ENCODE peak calls at places on chromosomes 5 and 9, in nine cellular contexts. H, M, Y, C, W, T, G, L and I are unnamed samples.

GRCh38 chr9:134408389-134408788 is 82.1 kb downstream of the RXRA start:
- DNase-seq in H (no peak), M (no peak), Y (no peak), C (peak), W (no peak), T (no peak), G (no peak), L (no peak), I (no peak)

GRCh38 chr9:134986957-134987356 is 69.2 kb upstream of the FCN1 start:
- DNase-seq in H (no peak), M (no peak), Y (no peak), C (no peak), W (no peak), T (no peak), G (no peak), L (no peak), I (no peak)

GRCh38 chr5:7501066-7501465 is 105.1 kb downstream of the ADCY2 start:
- DNase-seq in H (no peak), M (no peak), Y (no peak), C (no peak), W (no peak), T (no peak), G (no peak), L (no peak), I (no peak)

GRCh38 chr5:73117088-73117755 is 3.2 kb upstream of the TMEM171 start:
- DNase-seq in H (no peak), M (no peak), Y (no peak), C (no peak), W (no peak), T (no peak), G (no peak), L (no peak), I (no peak)

GRCh38 chr5:170477906-170478305 is 25.9 kb upstream of the KCNIP1 start:
- DNase-seq in H (no peak), M (no peak), Y (no peak), C (no peak), W (no peak), T (no peak), G (no peak), L (no peak), I (no peak)

GRCh38 chr5:160287378-160288051 is 24.8 kb downstream of the CCNJL start:
- DNase-seq in H (no peak), M (no peak), Y (peak), C (peak), W (no peak), T (no peak), G (no peak), L (peak), I (no peak)

GRCh38 chr9:12775373-12775962 is 648 bp downstream of the LURAP1L start:
- DNase-seq in H (no peak), M (no peak), Y (peak), C (peak), W (no peak), T (no peak), G (no peak), L (no peak), I (no peak)

GRCh38 chr9:136107155-136107952 is 11.3 kb downstream of the TMEM250 start:
- DNase-seq in H (no peak), M (no peak), Y (peak), C (peak), W (no peak), T (peak), G (no peak), L (no peak), I (no peak)

GRCh38 chr5:116231288-116231687 is 146.5 kb downstream of the COMMD10 start:
- DNase-seq in H (no peak), M (no peak), Y (no peak), C (no peak), W (no peak), T (no peak), G (no peak), L (peak), I (no peak)

GRCh38 chr5:133372306-133373008 is 239.9 kb downstream of the FSTL4 start:
- DNase-seq in H (no peak), M (no peak), Y (no peak), C (no peak), W (no peak), T (no peak), G (no peak), L (no peak), I (no peak)

GRCh38 chr5:176402684-176403083 is 13.7 kb downstream of the CLTB start:
- DNase-seq in H (no peak), M (no peak), Y (no peak), C (peak), W (no peak), T (no peak), G (no peak), L (no peak), I (no peak)

GRCh38 chr5:177387405-177387804 is 3.2 kb downstream of the SLC34A1 start:
- DNase-seq in H (no peak), M (no peak), Y (no peak), C (no peak), W (no peak), T (no peak), G (no peak), L (no peak), I (no peak)

DNA sequence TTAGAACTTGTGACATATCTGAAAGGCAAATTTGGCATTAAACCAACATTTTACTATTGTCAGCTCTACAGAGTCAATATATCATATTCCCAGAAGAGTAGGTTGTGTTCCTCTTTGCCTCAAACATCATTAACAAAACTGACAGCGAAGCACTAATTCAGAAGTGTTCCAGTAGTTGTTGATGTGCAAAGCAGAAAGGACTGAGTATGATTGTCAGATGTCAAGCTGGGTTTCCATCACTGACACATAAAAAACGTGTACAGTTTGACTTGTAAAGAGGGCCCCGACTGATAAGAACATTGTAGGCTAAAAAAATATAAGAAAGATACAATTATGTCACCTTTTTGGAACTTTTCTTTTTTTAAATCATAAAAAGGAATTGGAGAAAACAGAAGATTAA is 101.5 kb upstream of the ZNF608 start:
- DNase-seq in H (no peak), M (no peak), Y (no peak), C (no peak), W (no peak), T (no peak), G (no peak), L (no peak), I (no peak)
- TF ChIP-seq REST in H (no peak), M (no peak), Y (no peak), C (no peak), W (no peak), T (no peak), G (no peak), L (no peak), I (no peak)

GRCh38 chr9:128118971-128119665 is 8.4 kb downstream of the PTGES2 start:
- DNase-seq in H (no peak), M (no peak), Y (no peak), C (no peak), W (no peak), T (no peak), G (no peak), L (no peak), I (no peak)
- TF ChIP-seq CTCF in H (no peak), M (no peak), Y (no peak), C (no peak), W (no peak), T (no peak), G (no peak), L (no peak), I (no peak)

DNA sequence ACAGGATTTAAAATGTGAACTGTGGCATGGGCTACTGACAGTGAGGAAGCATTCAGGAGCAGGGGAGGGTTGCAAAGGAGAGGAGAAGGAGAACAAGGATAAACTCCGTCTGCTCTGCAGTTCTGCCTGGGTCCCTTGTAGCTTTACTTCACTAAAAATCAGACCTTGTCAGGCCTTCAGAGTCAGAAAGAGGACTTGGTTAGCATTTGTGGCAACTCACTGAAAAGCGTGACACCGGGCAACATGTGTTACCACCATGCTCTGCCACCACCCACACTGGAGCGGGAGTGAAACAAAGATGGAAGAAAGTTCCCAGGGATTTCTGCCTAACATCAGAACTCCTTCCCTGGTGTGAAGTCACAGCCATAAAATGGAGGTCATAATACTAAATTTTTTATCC is 19.3 kb downstream of the FYB1 start:
- DNase-seq in H (no peak), M (no peak), Y (no peak), C (no peak), W (no peak), T (no peak), G (no peak), L (no peak), I (no peak)
- H3K27ac ChIP-seq in H (peak), M (no peak), Y (no peak), C (no peak), W (no peak), T (peak), G (no peak), L (no peak), I (no peak)

DNA sequence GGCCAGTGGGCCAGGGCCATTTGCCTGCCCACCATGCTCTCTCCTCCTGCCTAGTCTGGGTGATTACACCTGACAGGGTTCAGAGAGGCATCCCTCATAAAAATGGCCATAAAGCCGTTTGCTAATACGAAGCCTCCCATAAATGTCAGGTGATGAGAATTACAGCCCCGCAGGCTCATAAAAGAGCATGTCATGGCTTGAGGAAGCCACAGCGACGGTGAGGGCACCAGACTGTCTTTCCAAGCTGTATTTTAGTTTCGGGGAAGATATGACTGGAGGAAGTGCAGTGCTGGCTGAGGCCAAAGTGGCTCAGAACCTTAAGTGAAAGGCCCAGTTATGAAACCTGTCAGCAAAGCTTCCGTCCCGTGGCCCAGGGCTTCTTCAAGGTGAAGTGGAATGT is 18.5 kb upstream of the TCERG1 start:
- DNase-seq in H (no peak), M (no peak), Y (no peak), C (no peak), W (no peak), T (no peak), G (no peak), L (no peak), I (no peak)
- TF ChIP-seq REST in H (no peak), M (no peak), Y (no peak), C (no peak), W (no peak), T (no peak), G (no peak), L (no peak), I (no peak)

GRCh38 chr9:74117731-74118130 is 379.4 kb upstream of the RORB start:
- DNase-seq in H (no peak), M (no peak), Y (no peak), C (no peak), W (no peak), T (no peak), G (no peak), L (no peak), I (no peak)
- TF ChIP-seq CTCF in H (no peak), M (no peak), Y (no peak), C (no peak), W (no peak), T (no peak), G (no peak), L (no peak), I (no peak)

GRCh38 chr5:179227578-179228311 is 117.5 kb downstream of the ADAMTS2 start:
- DNase-seq in H (no peak), M (no peak), Y (no peak), C (peak), W (no peak), T (no peak), G (no peak), L (no peak), I (no peak)
- H3K27ac ChIP-seq in H (no peak), M (no peak), Y (no peak), C (no peak), W (no peak), T (no peak), G (no peak), L (no peak), I (no peak)

GRCh38 chr9:108331596-108331995 is 524.2 kb downstream of the ACTL7B start:
- DNase-seq in H (no peak), M (no peak), Y (no peak), C (no peak), W (no peak), T (no peak), G (no peak), L (no peak), I (no peak)
- TF ChIP-seq REST in H (no peak), M (no peak), Y (no peak), C (no peak), W (no peak), T (no peak), G (no peak), L (no peak), I (no peak)

DNA sequence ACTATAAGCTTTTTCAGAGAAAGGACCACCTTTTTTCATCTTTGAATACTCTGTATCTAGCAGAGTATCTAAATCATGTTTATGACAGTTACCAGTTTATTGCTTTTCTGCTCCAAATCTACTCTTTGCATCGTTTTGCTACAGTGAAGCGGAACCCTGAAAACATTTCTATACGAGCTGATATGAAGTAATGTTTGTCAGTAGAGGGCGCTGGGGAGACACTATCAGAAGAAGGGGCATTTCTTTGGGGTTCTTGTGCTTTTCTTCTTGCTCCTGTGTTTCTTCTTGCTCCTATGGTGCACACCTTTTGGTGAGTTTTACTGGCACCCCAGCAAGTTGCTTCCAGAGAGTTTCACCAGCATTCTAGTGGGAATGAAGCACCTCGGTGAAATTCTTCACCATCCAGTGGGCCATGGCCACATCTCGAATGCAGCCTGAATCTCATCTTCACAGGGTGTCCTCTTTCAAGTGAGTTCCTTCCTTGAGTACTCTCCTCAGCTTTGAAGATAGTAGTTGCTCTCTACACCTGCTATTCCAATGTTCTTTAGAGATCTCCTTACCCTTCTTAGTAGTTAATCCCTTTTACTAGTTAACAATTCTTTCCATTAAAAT is 98.4 kb downstream of the FGF1 start:
- DNase-seq in H (peak), M (no peak), Y (peak), C (no peak), W (peak), T (peak), G (no peak), L (peak), I (no peak)
- TF ChIP-seq CTCF in H (peak), M (peak), Y (peak), C (peak), W (peak), T (peak), G (peak), L (peak), I (peak)

GRCh38 chr5:43649256-43649655 is 46.3 kb downstream of the NNT start:
- DNase-seq in H (no peak), M (no peak), Y (no peak), C (no peak), W (no peak), T (no peak), G (no peak), L (no peak), I (no peak)
- H3K27ac ChIP-seq in H (no peak), M (no peak), Y (no peak), C (peak), W (no peak), T (no peak), G (no peak), L (no peak), I (no peak)

DNA sequence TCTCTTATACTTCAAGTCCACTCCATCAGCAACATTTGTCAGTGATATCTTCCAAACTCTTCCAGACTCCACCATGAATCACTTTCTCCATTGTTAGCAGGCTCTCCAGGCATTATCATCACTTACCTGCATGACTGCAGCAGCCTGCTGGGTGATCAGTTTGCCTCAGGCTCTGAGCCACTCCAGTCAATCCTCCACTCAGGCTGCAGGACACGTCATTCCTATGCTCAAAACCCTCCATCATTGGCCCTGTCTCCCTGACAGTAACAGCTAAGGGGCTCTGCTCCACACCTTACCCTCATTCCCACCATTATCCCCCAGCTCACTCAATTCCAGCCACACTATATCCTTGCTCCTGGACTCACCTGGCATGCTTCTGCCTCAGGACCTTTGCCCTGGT is 10.7 kb downstream of the DIRAS2 start:
- DNase-seq in H (no peak), M (no peak), Y (no peak), C (no peak), W (no peak), T (no peak), G (no peak), L (no peak), I (no peak)
- TF ChIP-seq REST in H (no peak), M (no peak), Y (no peak), C (no peak), W (no peak), T (no peak), G (no peak), L (no peak), I (no peak)